ENCODE peak calls at places on chromosomes 12 and 14, in seven cellular contexts. L, Q, H, A, Z, M and V are unnamed samples.

GRCh38 chr12:107912421-107913004 is 138.0 kb downstream of the ASCL4 start:
- DNase-seq in L (peak; percentile 30), Q (peak; percentile 17), H (peak; percentile 51), A (peak; percentile 16), Z (peak; percentile 79), M (peak; percentile 33), V (peak; percentile 37)

GRCh38 chr14:33948143-33948962 is 2.5 kb downstream of the EGLN3 start:
- DNase-seq in L (no peak), Q (no peak), H (no peak), A (peak; percentile 12), Z (no peak), M (no peak), V (no peak)

GRCh38 chr14:68074765-68075381 is 255.3 kb downstream of the RAD51B start:
- DNase-seq in L (no peak), Q (no peak), H (no peak), A (no peak), Z (no peak), M (no peak), V (no peak)

GRCh38 chr14:99910337-99911268 is 117.4 kb downstream of the EML1 start:
- DNase-seq in L (no peak), Q (no peak), H (peak; percentile 73), A (no peak), Z (no peak), M (no peak), V (no peak)

GRCh38 chr12:47777741-47778558 is 4.9 kb downstream of the SLC48A1 start:
- DNase-seq in L (no peak), Q (no peak), H (no peak), A (no peak), Z (no peak), M (no peak), V (no peak)

GRCh38 chr14:37874429-37875109 is 279.1 kb downstream of the TTC6 start:
- DNase-seq in L (peak; percentile 69), Q (peak; percentile 72), H (peak; percentile 66), A (peak; percentile 85), Z (peak; percentile 88), M (peak; percentile 58), V (peak; percentile 71)

GRCh38 chr12:28033538-28033915 is 61.0 kb upstream of the PTHLH start:
- DNase-seq in L (no peak), Q (no peak), H (peak; percentile 84), A (no peak), Z (no peak), M (no peak), V (no peak)

GRCh38 chr12:71415336-71416231 is 24.0 kb upstream of the LGR5 start:
- DNase-seq in L (peak; percentile 49), Q (no peak), H (peak; percentile 34), A (peak; percentile 87), Z (no peak), M (peak; percentile 47), V (peak; percentile 10)

GRCh38 chr14:34081126-34081575 is 130.3 kb upstream of the EGLN3 start:
- DNase-seq in L (no peak), Q (no peak), H (no peak), A (no peak), Z (no peak), M (no peak), V (no peak)

GRCh38 chr12:76030378-76031080 is 1.0 kb downstream of the PHLDA1 start:
- DNase-seq in L (peak; percentile 58), Q (peak; percentile 15), H (no peak), A (peak; percentile 42), Z (no peak), M (peak; percentile 61), V (peak; percentile 57)

GRCh38 chr14:65263161-65263788 is 149.3 kb upstream of the FUT8 start:
- DNase-seq in L (peak; percentile 40), Q (no peak), H (no peak), A (no peak), Z (no peak), M (no peak), V (no peak)

GRCh38 chr12:27610380-27610779 is 85.9 kb upstream of the REP15 start:
- DNase-seq in L (peak; percentile 53), Q (no peak), H (peak; percentile 79), A (peak; percentile 68), Z (no peak), M (no peak), V (no peak)

GRCh38 chr12:4962539-4963486 is 53.1 kb downstream of the KCNA1 start:
- DNase-seq in L (no peak), Q (no peak), H (no peak), A (no peak), Z (no peak), M (no peak), V (no peak)

GRCh38 chr12:15534322-15534721 is 212.0 kb downstream of the PTPRO start:
- DNase-seq in L (no peak), Q (no peak), H (no peak), A (no peak), Z (no peak), M (peak; percentile 36), V (peak; percentile 3)

GRCh38 chr12:131209082-131210070 is 255.7 kb downstream of the ADGRD1 start:
- DNase-seq in L (no peak), Q (no peak), H (no peak), A (no peak), Z (peak; percentile 36), M (no peak), V (no peak)

GRCh38 chr12:46652692-46653091 is 173.1 kb downstream of the SLC38A4 start:
- DNase-seq in L (no peak), Q (no peak), H (no peak), A (no peak), Z (no peak), M (no peak), V (no peak)

GRCh38 chr12:123519151-123520001 is 14.1 kb downstream of the RILPL1 start:
- DNase-seq in L (peak; percentile 52), Q (no peak), H (peak; percentile 94), A (no peak), Z (no peak), M (no peak), V (no peak)

GRCh38 chr12:38875571-38876228 is 29.7 kb downstream of the CPNE8 start:
- DNase-seq in L (peak; percentile 61), Q (no peak), H (no peak), A (no peak), Z (no peak), M (no peak), V (no peak)

GRCh38 chr12:65494537-65494936 is 216.1 kb downstream of the MSRB3 start:
- DNase-seq in L (no peak), Q (no peak), H (no peak), A (peak; percentile 82), Z (no peak), M (no peak), V (no peak)

GRCh38 chr12:52370906-52371608 is 3.8 kb upstream of the KRT85 start:
- DNase-seq in L (peak; percentile 23), Q (no peak), H (no peak), A (no peak), Z (no peak), M (no peak), V (no peak)

GRCh38 chr12:90576707-90577106 is 378.3 kb downstream of the CCER1 start:
- DNase-seq in L (no peak), Q (no peak), H (no peak), A (no peak), Z (no peak), M (no peak), V (no peak)